ENCODE peak calls at places on chromosomes 13 and 19, in seven cellular contexts. D is Peyer's patch, W is adrenal gland, A is A549, B is tibial nerve, X is HCT116, G is right lobe of liver. Z is an unnamed sample.
A peak's percentile ranks its signal among the peaks of the same experiment; 100 is the strongest.

GRCh38 chr19:1608414-1609391 is 3.4 kb upstream of the UQCR11 start:
- DNase-seq in D (no peak), W (no peak), A (no peak), B (no peak), X (no peak), G (no peak), Z (peak; percentile 98)

GRCh38 chr19:53254451-53255341 is at the start of gene ZNF677:
- DNase-seq in D (peak; percentile 84), W (peak; percentile 95), A (no peak), B (peak; percentile 74), X (no peak), G (peak; percentile 70), Z (peak; percentile 70)

GRCh38 chr19:29836409-29836825 is 24.6 kb downstream of the CCNE1 start:
- DNase-seq in D (no peak), W (no peak), A (no peak), B (no peak), X (no peak), G (no peak), Z (no peak)

GRCh38 chr13:51619614-51620013 is 35.4 kb downstream of the WDFY2 start:
- DNase-seq in D (no peak), W (no peak), A (no peak), B (no peak), X (no peak), G (no peak), Z (no peak)

GRCh38 chr13:106533101-106533939 is 2.1 kb downstream of the EFNB2 start:
- DNase-seq in D (peak; percentile 92), W (peak; percentile 86), A (peak; percentile 56), B (peak; percentile 72), X (no peak), G (peak; percentile 82), Z (peak; percentile 91)

GRCh38 chr19:14023404-14024235 is 4.3 kb upstream of the RLN3 start:
- DNase-seq in D (peak; percentile 71), W (peak; percentile 67), A (peak; percentile 71), B (no peak), X (no peak), G (peak; percentile 56), Z (peak; percentile 63)

GRCh38 chr13:101611491-101612475 is 159.3 kb downstream of the ITGBL1 start:
- DNase-seq in D (no peak), W (no peak), A (no peak), B (no peak), X (no peak), G (no peak), Z (no peak)

GRCh38 chr13:79918620-79919019 is 422.3 kb downstream of the SPRY2 start:
- DNase-seq in D (no peak), W (no peak), A (no peak), B (no peak), X (no peak), G (no peak), Z (no peak)

GRCh38 chr19:17330546-17331253 is 4.0 kb downstream of the ANO8 start:
- DNase-seq in D (no peak), W (no peak), A (no peak), B (no peak), X (no peak), G (no peak), Z (no peak)

GRCh38 chr19:4154571-4155312 is 1.3 kb downstream of the CREB3L3 start:
- DNase-seq in D (no peak), W (no peak), A (no peak), B (no peak), X (no peak), G (peak; percentile 75), Z (no peak)

GRCh38 chr13:74114202-74114601 is 20.0 kb downstream of the KLF12 start:
- DNase-seq in D (no peak), W (no peak), A (no peak), B (no peak), X (no peak), G (no peak), Z (no peak)

GRCh38 chr19:28873301-28873700 is 339.6 kb downstream of the UQCRFS1 start:
- DNase-seq in D (no peak), W (no peak), A (no peak), B (no peak), X (no peak), G (no peak), Z (no peak)

GRCh38 chr13:21625366-21625765 is 21.4 kb upstream of the MICU2 start:
- DNase-seq in D (no peak), W (peak; percentile 38), A (peak; percentile 45), B (no peak), X (peak; percentile 59), G (no peak), Z (no peak)

GRCh38 chr13:35695411-35695810 is 218.9 kb upstream of the MAB21L1 start:
- DNase-seq in D (no peak), W (no peak), A (no peak), B (no peak), X (no peak), G (no peak), Z (no peak)

GRCh38 chr13:27617801-27618411 is 2.4 kb downstream of the LNX2 start:
- DNase-seq in D (no peak), W (no peak), A (no peak), B (no peak), X (no peak), G (no peak), Z (no peak)
- TF ChIP-seq POLR2A in D (no peak), W (no peak), A (no peak), B (no peak), X (no peak), G (peak; percentile 18), Z (no peak)

GRCh38 chr13:60970736-60971135 is 444.9 kb downstream of the PCDH20 start:
- DNase-seq in D (no peak), W (no peak), A (no peak), B (no peak), X (no peak), G (no peak), Z (no peak)
- TF ChIP-seq POLR2A in D (no peak), W (no peak), A (no peak), B (no peak), X (no peak), G (no peak), Z (no peak)

GRCh38 chr19:40614595-40615411 is 13.6 kb downstream of the LTBP4 start:
- DNase-seq in D (peak; percentile 97), W (peak; percentile 91), A (peak; percentile 68), B (peak; percentile 85), X (peak; percentile 87), G (no peak), Z (peak; percentile 94)

GRCh38 chr19:40611096-40611495 is 9.9 kb downstream of the LTBP4 start:
- DNase-seq in D (peak; percentile 74), W (no peak), A (no peak), B (no peak), X (no peak), G (no peak), Z (no peak)

GRCh38 chr19:40611900-40612698 is 10.9 kb downstream of the LTBP4 start:
- DNase-seq in D (no peak), W (no peak), A (no peak), B (no peak), X (no peak), G (no peak), Z (no peak)

GRCh38 chr19:40613669-40614594 is 12.8 kb downstream of the LTBP4 start:
- DNase-seq in D (peak; percentile 96), W (peak; percentile 89), A (peak; percentile 92), B (peak; percentile 83), X (peak; percentile 89), G (peak; percentile 63), Z (no peak)

GRCh38 chr19:40612831-40613668 is 11.9 kb downstream of the LTBP4 start:
- DNase-seq in D (peak; percentile 83), W (peak; percentile 65), A (peak; percentile 85), B (peak; percentile 57), X (no peak), G (no peak), Z (no peak)
- TF ChIP-seq POLR2A in D (no peak), W (no peak), A (peak; percentile 25), B (no peak), X (no peak), G (no peak), Z (no peak)

DNA sequence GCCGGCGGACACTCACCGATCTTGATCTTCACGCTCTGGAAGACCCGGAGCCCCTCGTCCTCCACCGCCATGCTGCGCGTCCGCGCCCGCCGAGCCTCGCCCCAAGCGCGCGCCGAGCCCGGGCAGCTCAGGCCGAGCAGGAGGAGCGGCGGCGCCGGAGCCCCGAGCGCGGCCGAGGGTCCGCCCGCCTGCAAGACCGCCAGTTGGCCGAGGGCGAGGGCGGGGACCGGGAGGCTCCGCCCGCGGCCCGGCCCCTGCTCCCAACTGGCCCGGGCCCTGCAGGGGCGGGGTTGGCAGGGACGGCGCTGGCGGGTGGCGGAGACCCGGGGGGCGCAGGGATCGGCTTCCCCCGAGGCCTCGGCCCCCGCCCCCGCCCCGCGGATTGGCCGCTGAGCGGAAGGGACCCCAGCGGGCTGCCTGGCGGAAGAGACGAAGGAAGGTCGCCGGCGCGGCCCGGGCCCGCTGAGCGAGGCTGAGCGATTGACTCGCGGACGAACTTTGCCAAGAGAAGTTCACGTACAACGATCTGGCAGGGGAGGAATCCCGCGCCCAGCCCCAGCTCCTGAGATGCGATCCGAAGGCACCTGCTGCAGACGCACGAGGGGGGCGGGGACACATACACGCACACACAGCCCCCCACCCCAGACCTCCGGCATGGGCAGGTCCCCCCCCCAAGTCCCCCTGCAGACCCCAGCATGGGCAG is at the start of gene RASA3:
- DNase-seq in D (peak; percentile 75), W (peak; percentile 64), A (peak; percentile 54), B (peak; percentile 62), X (peak; percentile 38), G (peak; percentile 85), Z (peak; percentile 97)
- TF ChIP-seq POLR2A in D (no peak), W (peak; percentile 32), A (peak; percentile 42), B (peak; percentile 82), X (peak; percentile 39), G (peak; percentile 73), Z (peak; percentile 87)

GRCh38 chr13:90099847-90100246 is 1247.6 kb upstream of the MIR17HG start:
- DNase-seq in D (no peak), W (no peak), A (no peak), B (no peak), X (no peak), G (no peak), Z (no peak)
- TF ChIP-seq POLR2A in D (no peak), W (no peak), A (no peak), B (no peak), X (no peak), G (no peak), Z (no peak)

GRCh38 chr13:100518394-100519062 is 70.1 kb downstream of the GGACT start:
- DNase-seq in D (no peak), W (no peak), A (no peak), B (no peak), X (no peak), G (no peak), Z (no peak)

GRCh38 chr13:100514788-100515409 is 73.7 kb downstream of the GGACT start:
- DNase-seq in D (peak; percentile 84), W (peak; percentile 80), A (peak; percentile 67), B (peak; percentile 58), X (peak; percentile 55), G (peak; percentile 79), Z (peak; percentile 99)

GRCh38 chr13:100515410-100515800 is 73.2 kb downstream of the GGACT start:
- DNase-seq in D (no peak), W (no peak), A (no peak), B (no peak), X (no peak), G (no peak), Z (no peak)

GRCh38 chr13:100517706-100518105 is 70.9 kb downstream of the GGACT start:
- DNase-seq in D (no peak), W (no peak), A (no peak), B (no peak), X (no peak), G (no peak), Z (no peak)

GRCh38 chr13:100517135-100517534 is 71.5 kb downstream of the GGACT start:
- DNase-seq in D (peak; percentile 68), W (no peak), A (peak; percentile 48), B (no peak), X (no peak), G (peak; percentile 81), Z (no peak)
- TF ChIP-seq POLR2A in D (no peak), W (no peak), A (no peak), B (no peak), X (no peak), G (peak; percentile 80), Z (no peak)

Z was measured in H54.